ENCODE peak calls at places on chromosomes 11 and 22, in seven cellular contexts. A, Z, L, I, F, P and S are unnamed samples.

GRCh38 chr11:35183526-35183925 is 44.6 kb downstream of the CD44 start:
- DNase-seq in A (no peak), Z (no peak), L (no peak), I (no peak), F (no peak), P (no peak), S (no peak)

GRCh38 chr11:2211113-2211971 is 39.7 kb upstream of the TH start:
- DNase-seq in A (no peak), Z (no peak), L (no peak), I (no peak), F (peak), P (peak), S (no peak)

GRCh38 chr11:128852327-128853023 is 14.6 kb downstream of the KCNJ1 start:
- DNase-seq in A (no peak), Z (no peak), L (no peak), I (no peak), F (no peak), P (peak), S (no peak)

GRCh38 chr11:27116684-27117083 is 76.1 kb downstream of the BBOX1 start:
- DNase-seq in A (peak), Z (peak), L (no peak), I (no peak), F (no peak), P (no peak), S (no peak)

GRCh38 chr11:82927264-82927880 is 25.8 kb downstream of the DDIAS start:
- DNase-seq in A (peak), Z (peak), L (no peak), I (peak), F (no peak), P (peak), S (no peak)

GRCh38 chr11:2437516-2437915 is 6.8 kb downstream of the TRPM5 start:
- DNase-seq in A (no peak), Z (no peak), L (no peak), I (no peak), F (no peak), P (no peak), S (no peak)

GRCh38 chr11:61930936-61931335 is 13.6 kb upstream of the RAB3IL1 start:
- DNase-seq in A (no peak), Z (no peak), L (no peak), I (no peak), F (no peak), P (no peak), S (no peak)

GRCh38 chr22:41943661-41944209 is 3.2 kb downstream of the CENPM start:
- DNase-seq in A (no peak), Z (peak), L (no peak), I (peak), F (no peak), P (no peak), S (no peak)

GRCh38 chr11:72972541-72973128 is 158.4 kb downstream of the ATG16L2 start:
- DNase-seq in A (peak), Z (peak), L (no peak), I (peak), F (no peak), P (no peak), S (no peak)

GRCh38 chr11:67651976-67652895 is 1.7 kb upstream of the ACY3 start:
- DNase-seq in A (no peak), Z (no peak), L (no peak), I (peak), F (no peak), P (no peak), S (no peak)

GRCh38 chr22:37020192-37020479 is 594 bp downstream of the MPST start:
- DNase-seq in A (peak), Z (peak), L (no peak), I (peak), F (no peak), P (no peak), S (no peak)

GRCh38 chr11:75654314-75654713 is 14.5 kb downstream of the MAP6 start:
- DNase-seq in A (peak), Z (peak), L (no peak), I (peak), F (no peak), P (no peak), S (no peak)

GRCh38 chr11:19890308-19890707 is 177.7 kb downstream of the NAV2 start:
- DNase-seq in A (peak), Z (peak), L (no peak), I (peak), F (no peak), P (no peak), S (no peak)